ENCODE peak calls at places on chromosomes 6 and 20, in six cellular contexts. R is KBM-7; X is stimulated activated naive CD4-positive, alpha-beta T cell; V is amniotic stem cell; G is hypothalamus; L is AML-193. U is an unnamed sample.

GRCh38 chr6:111874030-111874425 is 776 bp upstream of the FYN start:
- DNase-seq in R (peak; percentile 12), X (peak; percentile 53), V (no peak), G (no peak), L (peak; percentile 50), U (peak; percentile 34)

GRCh38 chr20:24098886-24099285 is 110.3 kb upstream of the GGTLC1 start:
- DNase-seq in R (no peak), X (no peak), V (no peak), G (no peak), L (no peak), U (no peak)

GRCh38 chr6:111805511-111806181 is 67.6 kb downstream of the FYN start:
- DNase-seq in R (no peak), X (no peak), V (peak; percentile 40), G (no peak), L (no peak), U (no peak)

GRCh38 chr6:14274552-14275492 is 157.2 kb downstream of the CD83 start:
- DNase-seq in R (no peak), X (no peak), V (no peak), G (no peak), L (no peak), U (no peak)

GRCh38 chr6:93142382-93142781 is 277.0 kb downstream of the EPHA7 start:
- DNase-seq in R (no peak), X (no peak), V (no peak), G (no peak), L (no peak), U (no peak)

GRCh38 chr20:15597306-15597705 is 975.9 kb downstream of the KIF16B start:
- DNase-seq in R (no peak), X (no peak), V (no peak), G (no peak), L (no peak), U (no peak)

GRCh38 chr6:83183082-83183828 is 9.8 kb downstream of the PGM3 start:
- DNase-seq in R (no peak), X (no peak), V (peak; percentile 56), G (no peak), L (no peak), U (no peak)

GRCh38 chr6:41768545-41769308 is 11.0 kb downstream of the FRS3 start:
- DNase-seq in R (peak; percentile 62), X (no peak), V (no peak), G (no peak), L (no peak), U (no peak)

GRCh38 chr20:56431451-56431850 is 19.4 kb downstream of the CASS4 start:
- DNase-seq in R (no peak), X (no peak), V (no peak), G (no peak), L (no peak), U (no peak)

GRCh38 chr6:25703005-25703404 is 51.0 kb downstream of the SCGN start:
- DNase-seq in R (no peak), X (no peak), V (no peak), G (no peak), L (no peak), U (no peak)

GRCh38 chr6:40378725-40379074 is 208.5 kb downstream of the LRFN2 start:
- DNase-seq in R (no peak), X (no peak), V (no peak), G (no peak), L (no peak), U (no peak)

GRCh38 chr6:67369679-67370078 is 1265.4 kb upstream of the ADGRB3 start:
- DNase-seq in R (no peak), X (no peak), V (no peak), G (no peak), L (no peak), U (no peak)

GRCh38 chr20:63311833-63312243 is 18.9 kb downstream of the COL20A1 start:
- DNase-seq in R (no peak), X (no peak), V (no peak), G (no peak), L (no peak), U (no peak)

GRCh38 chr6:149359439-149359838 is 40.6 kb upstream of the SUMO4 start:
- DNase-seq in R (no peak), X (no peak), V (no peak), G (no peak), L (no peak), U (no peak)

GRCh38 chr6:43665376-43665775 is 20.5 kb downstream of the RSPH9 start:
- DNase-seq in R (no peak), X (no peak), V (no peak), G (no peak), L (no peak), U (no peak)

GRCh38 chr20:37535443-37536132 is 7.9 kb upstream of the BLCAP start:
- DNase-seq in R (peak; percentile 35), X (no peak), V (no peak), G (no peak), L (no peak), U (no peak)

GRCh38 chr6:47484616-47485015 is 7.0 kb downstream of the CD2AP start:
- DNase-seq in R (no peak), X (no peak), V (no peak), G (no peak), L (no peak), U (no peak)

GRCh38 chr6:148451690-148452089 is 109.1 kb downstream of the SASH1 start:
- DNase-seq in R (no peak), X (no peak), V (no peak), G (no peak), L (no peak), U (peak; percentile 28)

GRCh38 chr6:145848555-145848954 is 34.0 kb upstream of the FBXO30 start:
- DNase-seq in R (no peak), X (no peak), V (no peak), G (no peak), L (no peak), U (no peak)

GRCh38 chr6:98840385-98840784 is 6.0 kb downstream of the POU3F2 start:
- DNase-seq in R (no peak), X (no peak), V (no peak), G (no peak), L (no peak), U (no peak)

GRCh38 chr6:112802154-112802553 is 455.0 kb downstream of the RFPL4B start:
- DNase-seq in R (no peak), X (no peak), V (peak; percentile 50), G (no peak), L (no peak), U (no peak)

GRCh38 chr6:111480988-111481830 is 1.8 kb downstream of the REV3L start:
- DNase-seq in R (peak; percentile 33), X (no peak), V (no peak), G (no peak), L (peak; percentile 56), U (no peak)

GRCh38 chr6:134663800-134664535 is 285.9 kb downstream of the ALDH8A1 start:
- DNase-seq in R (no peak), X (no peak), V (no peak), G (no peak), L (no peak), U (no peak)

GRCh38 chr6:107064579-107065065 is 36.6 kb downstream of the MTRES1 start:
- DNase-seq in R (peak; percentile 79), X (no peak), V (no peak), G (no peak), L (peak; percentile 87), U (no peak)

GRCh38 chr20:12928755-12929401 is 79.9 kb upstream of the SPTLC3 start:
- DNase-seq in R (peak; percentile 23), X (no peak), V (no peak), G (no peak), L (peak; percentile 2), U (no peak)

GRCh38 chr6:5981274-5982026 is 25.3 kb downstream of the NRN1 start:
- DNase-seq in R (no peak), X (no peak), V (no peak), G (no peak), L (no peak), U (no peak)

GRCh38 chr6:120852293-120852849 is 481.9 kb downstream of the TBC1D32 start:
- DNase-seq in R (no peak), X (no peak), V (no peak), G (no peak), L (no peak), U (no peak)

GRCh38 chr6:167210375-167211295 is 52.9 kb upstream of the GPR31 start:
- DNase-seq in R (no peak), X (no peak), V (no peak), G (no peak), L (no peak), U (no peak)

GRCh38 chr20:64039293-64040160 is 3.5 kb downstream of the C20orf204 start:
- DNase-seq in R (no peak), X (no peak), V (no peak), G (no peak), L (no peak), U (no peak)

U was measured in T-helper 17 cell.